ENCODE peak calls at places on chromosome 17, in four cellular contexts. C, W, M and K are unnamed samples.

GRCh38 chr17:61368049-61368831 is 31.4 kb upstream of the TBX2 start:
- DNase-seq in C (no peak), W (no peak), M (no peak), K (no peak)

GRCh38 chr17:35539659-35540026 is 2.2 kb upstream of the SLFN12L start:
- DNase-seq in C (no peak), W (no peak), M (no peak), K (no peak)

GRCh38 chr17:51322390-51323029 is 62.2 kb downstream of the UTP18 start:
- DNase-seq in C (no peak), W (peak), M (peak), K (peak)

GRCh38 chr17:11511696-11512095 is 86.6 kb upstream of the DNAH9 start:
- DNase-seq in C (no peak), W (no peak), M (peak), K (no peak)

GRCh38 chr17:12974319-12974661 is 43.5 kb downstream of the ELAC2 start:
- DNase-seq in C (no peak), W (no peak), M (no peak), K (no peak)

GRCh38 chr17:19762515-19762961 is 14.4 kb upstream of the ALDH3A1 start:
- DNase-seq in C (peak), W (peak), M (peak), K (no peak)

GRCh38 chr17:13646969-13647368 is 45.2 kb upstream of the HS3ST3A1 start:
- DNase-seq in C (no peak), W (no peak), M (no peak), K (no peak)

GRCh38 chr17:1709403-1709891 is 730 bp downstream of the TLCD2 start:
- DNase-seq in C (no peak), W (no peak), M (no peak), K (no peak)

GRCh38 chr17:9576521-9577401 is at the start of gene CFAP52:
- DNase-seq in C (peak), W (peak), M (peak), K (peak)

GRCh38 chr17:12580640-12581039 is 85.0 kb upstream of the MYOCD start:
- DNase-seq in C (no peak), W (no peak), M (no peak), K (no peak)

GRCh38 chr17:1871743-1872142 is 41.9 kb downstream of the RPA1 start:
- DNase-seq in C (no peak), W (no peak), M (no peak), K (no peak)

GRCh38 chr17:63838586-63839184 is 3.8 kb downstream of the SMARCD2 start:
- DNase-seq in C (no peak), W (no peak), M (no peak), K (no peak)

GRCh38 chr17:58247511-58248363 is 9.4 kb downstream of the LPO start:
- DNase-seq in C (no peak), W (no peak), M (no peak), K (no peak)

GRCh38 chr17:38727661-38728220 is 2.4 kb upstream of the CISD3 start:
- DNase-seq in C (no peak), W (no peak), M (no peak), K (no peak)

GRCh38 chr17:58333396-58334207 is 5.0 kb upstream of the TSPOAP1 start:
- DNase-seq in C (no peak), W (no peak), M (no peak), K (no peak)

GRCh38 chr17:37446027-37446426 is 39.3 kb downstream of the TADA2A start:
- DNase-seq in C (no peak), W (no peak), M (no peak), K (peak)

GRCh38 chr17:49588726-49589555 is 13.3 kb downstream of the NXPH3 start:
- DNase-seq in C (no peak), W (no peak), M (no peak), K (no peak)

GRCh38 chr17:66580178-66580577 is 254.7 kb upstream of the CACNG5 start:
- DNase-seq in C (no peak), W (no peak), M (peak), K (no peak)

GRCh38 chr17:66304304-66305174 is 2.1 kb downstream of the PRKCA start:
- DNase-seq in C (no peak), W (peak), M (peak), K (no peak)

GRCh38 chr17:78227455-78227916 is 3.9 kb upstream of the TMEM235 start:
- DNase-seq in C (no peak), W (no peak), M (no peak), K (no peak)

GRCh38 chr17:1953866-1954265 is 71.3 kb downstream of the RTN4RL1 start:
- DNase-seq in C (no peak), W (no peak), M (no peak), K (no peak)

GRCh38 chr17:180380-181212 is 854 bp downstream of the DOC2B start:
- DNase-seq in C (peak), W (no peak), M (no peak), K (no peak)

GRCh38 chr17:36148559-36149295 is 27.7 kb downstream of the TBC1D3B start:
- DNase-seq in C (peak), W (peak), M (peak), K (peak)

GRCh38 chr17:66930933-66931332 is 33.6 kb upstream of the CACNG4 start:
- DNase-seq in C (peak), W (no peak), M (peak), K (peak)

GRCh38 chr17:51673066-51673465 is 412.7 kb downstream of the UTP18 start:
- DNase-seq in C (no peak), W (no peak), M (no peak), K (no peak)

GRCh38 chr17:13410874-13411273 is 190.9 kb downstream of the HS3ST3A1 start:
- DNase-seq in C (no peak), W (no peak), M (peak), K (no peak)

GRCh38 chr17:55420776-55421178 is 858 bp downstream of the MMD start:
- DNase-seq in C (peak), W (no peak), M (no peak), K (no peak)

GRCh38 chr17:74119049-74119580 is 84.4 kb upstream of the RPL38 start:
- DNase-seq in C (no peak), W (no peak), M (no peak), K (no peak)

GRCh38 chr17:19384723-19385391 is 2.1 kb downstream of the MFAP4 start:
- DNase-seq in C (no peak), W (no peak), M (no peak), K (no peak)

GRCh38 chr17:22266231-22266630 is 573.9 kb downstream of the KCNJ18 start:
- DNase-seq in C (no peak), W (no peak), M (no peak), K (no peak)

GRCh38 chr17:50533720-50534148 is 1.2 kb downstream of the EPN3 start:
- DNase-seq in C (peak), W (no peak), M (no peak), K (no peak)

GRCh38 chr17:75065562-75066151 is 18.6 kb downstream of the KCTD2 start:
- DNase-seq in C (no peak), W (no peak), M (no peak), K (no peak)

GRCh38 chr17:43372273-43372911 is 26.4 kb upstream of the ARL4D start:
- DNase-seq in C (no peak), W (no peak), M (no peak), K (no peak)

GRCh38 chr17:79838541-79839274 is 532 bp downstream of the CBX4 start:
- DNase-seq in C (peak), W (no peak), M (no peak), K (no peak)

GRCh38 chr17:61279476-61280145 is 120.0 kb upstream of the TBX2 start:
- DNase-seq in C (no peak), W (no peak), M (no peak), K (no peak)

GRCh38 chr17:4438162-4438944 is 4.6 kb downstream of the SPNS3 start:
- DNase-seq in C (no peak), W (no peak), M (peak), K (no peak)

GRCh38 chr17:4267402-4267801 is 3.6 kb upstream of the ANKFY1 start:
- DNase-seq in C (no peak), W (no peak), M (no peak), K (no peak)

GRCh38 chr17:8294814-8295316 is 335 bp downstream of the SLC25A35 start:
- DNase-seq in C (no peak), W (no peak), M (no peak), K (no peak)

GRCh38 chr17:8290043-8290442 is 1.6 kb downstream of the RANGRF start:
- DNase-seq in C (no peak), W (no peak), M (no peak), K (no peak)

GRCh38 chr17:8294361-8294760 is 839 bp downstream of the SLC25A35 start:
- DNase-seq in C (no peak), W (no peak), M (no peak), K (no peak)

GRCh38 chr17:8289103-8289397 is 580 bp downstream of the RANGRF start:
- DNase-seq in C (peak), W (no peak), M (no peak), K (peak)

GRCh38 chr17:8292639-8293395 is 2.4 kb downstream of the SLC25A35 start:
- DNase-seq in C (no peak), W (no peak), M (no peak), K (no peak)
- TF ChIP-seq ZNF274 in C (no peak), W (no peak), M (no peak), K (no peak)

GRCh38 chr17:72136692-72137550 is 16.1 kb downstream of the SOX9 start:
- DNase-seq in C (no peak), W (no peak), M (no peak), K (peak)
- TF ChIP-seq ZNF274 in C (no peak), W (no peak), M (no peak), K (no peak)

GRCh38 chr17:16814439-16814838 is 124.4 kb downstream of the CCDC144A start:
- DNase-seq in C (no peak), W (no peak), M (no peak), K (no peak)
- TF ChIP-seq ZNF274 in C (no peak), W (no peak), M (no peak), K (no peak)

GRCh38 chr17:28685366-28685765 is 23.4 kb downstream of the SUPT6H start:
- DNase-seq in C (no peak), W (no peak), M (no peak), K (no peak)

GRCh38 chr17:28682655-28683054 is 20.6 kb downstream of the SUPT6H start:
- DNase-seq in C (no peak), W (no peak), M (no peak), K (no peak)

GRCh38 chr17:28686296-28686695 is 24.3 kb downstream of the SUPT6H start:
- DNase-seq in C (no peak), W (no peak), M (no peak), K (no peak)

GRCh38 chr17:28688481-28688880 is 23.2 kb downstream of the PROCA1 start:
- DNase-seq in C (no peak), W (no peak), M (no peak), K (no peak)

DNA sequence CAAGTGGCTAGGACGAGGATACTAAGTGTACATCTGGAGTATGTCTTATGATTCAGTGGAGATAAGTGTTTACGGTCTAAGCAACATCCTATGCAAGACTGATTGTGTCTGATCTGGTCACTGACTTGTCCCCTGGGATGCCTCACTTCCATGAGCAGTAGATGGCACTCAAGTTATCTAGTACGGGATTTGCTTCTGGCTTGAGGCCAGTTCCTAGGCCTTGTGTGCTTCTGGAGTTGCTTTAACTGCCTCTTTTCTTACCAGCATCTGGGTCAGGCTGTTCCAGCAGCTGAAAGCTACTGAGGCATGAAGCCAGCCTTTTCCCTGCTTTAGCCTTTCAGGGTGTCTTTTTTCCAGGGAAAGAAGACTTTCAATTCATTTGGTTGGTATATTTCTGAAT is 23.0 kb downstream of the SUPT6H start:
- DNase-seq in C (no peak), W (no peak), M (peak), K (no peak)
- TF ChIP-seq ZNF274 in C (no peak), W (no peak), M (no peak), K (no peak)

DNA sequence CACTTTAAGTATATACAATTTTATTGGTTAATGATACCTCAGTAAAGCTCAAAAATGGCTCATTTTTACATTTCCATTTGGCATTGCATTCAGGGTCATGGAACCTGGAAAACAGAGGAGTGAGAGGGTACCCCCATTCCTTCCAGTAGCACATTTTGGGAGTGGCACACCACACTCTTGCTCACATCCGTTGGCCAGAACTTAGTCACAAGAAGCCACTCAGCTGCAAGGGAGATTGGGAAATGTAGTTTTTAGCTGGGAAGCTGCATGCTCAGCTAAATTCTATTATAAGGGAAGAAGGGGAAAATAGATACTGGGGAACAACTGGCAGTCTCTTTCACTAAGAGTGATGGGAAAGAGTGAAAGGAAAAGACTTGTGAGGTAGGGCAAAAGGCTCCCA is 102.5 kb upstream of the TMEM97 start:
- DNase-seq in C (no peak), W (no peak), M (no peak), K (no peak)
- TF ChIP-seq ZNF274 in C (no peak), W (no peak), M (no peak), K (no peak)

GRCh38 chr17:8320990-8321389 is 10.9 kb downstream of the ARHGEF15 start:
- DNase-seq in C (no peak), W (no peak), M (no peak), K (peak)
- TF ChIP-seq ZNF274 in C (no peak), W (no peak), M (no peak), K (no peak)

GRCh38 chr17:44587339-44587738 is 30.1 kb downstream of the FZD2 start:
- DNase-seq in C (no peak), W (peak), M (peak), K (peak)
- TF ChIP-seq ZNF274 in C (no peak), W (no peak), M (no peak), K (no peak)